ENCODE peak calls at places on chromosomes 4 and X, in five cellular contexts. M is sigmoid colon, E is PC-3, R is Peyer's patch, Z is ovary. J is an unnamed sample.

GRCh38 chr4:163816494-163816893 is 322.0 kb downstream of the TMA16 start:
- DNase-seq in M (no peak), E (no peak), R (no peak), Z (no peak), J (no peak)

GRCh38 chrX:39527045-39527444 is 570.7 kb downstream of the BCOR start:
- DNase-seq in M (no peak), E (no peak), R (no peak), Z (no peak), J (no peak)

GRCh38 chrX:40105016-40105790 is 7.4 kb upstream of the BCOR start:
- DNase-seq in M (no peak), E (no peak), R (peak; percentile 35), Z (peak; percentile 38), J (no peak)

GRCh38 chr4:42104521-42104920 is 47.9 kb downstream of the BEND4 start:
- DNase-seq in M (no peak), E (peak; percentile 27), R (no peak), Z (no peak), J (no peak)

GRCh38 chrX:25968920-25969319 is 169.2 kb upstream of the MAGEB18 start:
- DNase-seq in M (no peak), E (peak; percentile 4), R (no peak), Z (no peak), J (no peak)

GRCh38 chr4:158347596-158347995 is 137.3 kb downstream of the TMEM144 start:
- DNase-seq in M (no peak), E (no peak), R (no peak), Z (no peak), J (no peak)

GRCh38 chr4:149145803-149146202 is 669.8 kb downstream of the IQCM start:
- DNase-seq in M (no peak), E (peak; percentile 26), R (no peak), Z (no peak), J (no peak)

GRCh38 chr4:106344324-106344970 is 24.1 kb downstream of the GIMD1 start:
- DNase-seq in M (no peak), E (no peak), R (no peak), Z (no peak), J (no peak)

GRCh38 chr4:53197760-53198150 is 168.1 kb downstream of the SCFD2 start:
- DNase-seq in M (no peak), E (no peak), R (no peak), Z (no peak), J (no peak)

GRCh38 chr4:13386405-13387107 is 97.6 kb downstream of the RAB28 start:
- DNase-seq in M (no peak), E (no peak), R (no peak), Z (no peak), J (no peak)

GRCh38 chr4:10773656-10774055 is 89.1 kb upstream of the CLNK start:
- DNase-seq in M (no peak), E (no peak), R (no peak), Z (no peak), J (no peak)

GRCh38 chr4:138632856-138633255 is 382.7 kb upstream of the NOCT start:
- DNase-seq in M (no peak), E (peak; percentile 54), R (no peak), Z (no peak), J (no peak)

GRCh38 chr4:77852892-77853495 is 9.6 kb upstream of the MRPL1 start:
- DNase-seq in M (no peak), E (no peak), R (peak; percentile 67), Z (no peak), J (no peak)

GRCh38 chrX:103063918-103064434 is at the start of gene BEX1:
- DNase-seq in M (peak; percentile 72), E (no peak), R (no peak), Z (peak; percentile 48), J (peak; percentile 37)

GRCh38 chrX:121389976-121390709 is 342.7 kb downstream of the GLUD2 start:
- DNase-seq in M (no peak), E (peak; percentile 67), R (no peak), Z (no peak), J (no peak)

GRCh38 chr4:140089216-140089615 is 64.8 kb downstream of the MAML3 start:
- DNase-seq in M (no peak), E (no peak), R (no peak), Z (no peak), J (no peak)

GRCh38 chr4:43550981-43551627 is 658.6 kb downstream of the GRXCR1 start:
- DNase-seq in M (no peak), E (no peak), R (no peak), Z (no peak), J (no peak)

GRCh38 chrX:129688097-129688496 is 33.3 kb upstream of the APLN start:
- DNase-seq in M (no peak), E (no peak), R (no peak), Z (no peak), J (no peak)

GRCh38 chrX:103540145-103540544 is 20.9 kb upstream of the RAB40A start:
- DNase-seq in M (no peak), E (peak; percentile 51), R (no peak), Z (no peak), J (no peak)

GRCh38 chr4:186946682-186947294 is 223.1 kb upstream of the FAT1 start:
- DNase-seq in M (no peak), E (peak; percentile 81), R (no peak), Z (no peak), J (peak; percentile 42)

GRCh38 chrX:72621619-72622485 is 49.2 kb upstream of the HDAC8 start:
- DNase-seq in M (no peak), E (peak; percentile 88), R (no peak), Z (no peak), J (no peak)

GRCh38 chr4:131526686-131527085 is 1622.4 kb upstream of the PCDH10 start:
- DNase-seq in M (no peak), E (no peak), R (no peak), Z (no peak), J (no peak)

GRCh38 chr4:82215800-82216199 is 158.0 kb downstream of the HNRNPD start:
- DNase-seq in M (no peak), E (no peak), R (no peak), Z (no peak), J (no peak)

GRCh38 chr4:14218641-14219040 is 591.1 kb upstream of the BOD1L1 start:
- DNase-seq in M (no peak), E (no peak), R (no peak), Z (no peak), J (no peak)

GRCh38 chrX:123959281-123960063 is 2.0 kb upstream of the STAG2 start:
- DNase-seq in M (peak; percentile 81), E (peak; percentile 43), R (peak; percentile 20), Z (peak; percentile 69), J (peak; percentile 49)

GRCh38 chr4:108926058-108926457 is 163.2 kb upstream of the ETNPPL start:
- DNase-seq in M (no peak), E (no peak), R (no peak), Z (no peak), J (no peak)

GRCh38 chr4:8579526-8580320 is 469 bp upstream of the GPR78 start:
- DNase-seq in M (peak; percentile 18), E (no peak), R (no peak), Z (no peak), J (no peak)
- H3K27me3 ChIP-seq in M (peaks cover 38% of the 10 kb centered on the region), E (no peaks in the 10 kb centered on the region), R (peaks cover 8% of the 10 kb centered on the region), Z (no peaks in the 10 kb centered on the region), J (peaks cover 16% of the 10 kb centered on the region)

DNA sequence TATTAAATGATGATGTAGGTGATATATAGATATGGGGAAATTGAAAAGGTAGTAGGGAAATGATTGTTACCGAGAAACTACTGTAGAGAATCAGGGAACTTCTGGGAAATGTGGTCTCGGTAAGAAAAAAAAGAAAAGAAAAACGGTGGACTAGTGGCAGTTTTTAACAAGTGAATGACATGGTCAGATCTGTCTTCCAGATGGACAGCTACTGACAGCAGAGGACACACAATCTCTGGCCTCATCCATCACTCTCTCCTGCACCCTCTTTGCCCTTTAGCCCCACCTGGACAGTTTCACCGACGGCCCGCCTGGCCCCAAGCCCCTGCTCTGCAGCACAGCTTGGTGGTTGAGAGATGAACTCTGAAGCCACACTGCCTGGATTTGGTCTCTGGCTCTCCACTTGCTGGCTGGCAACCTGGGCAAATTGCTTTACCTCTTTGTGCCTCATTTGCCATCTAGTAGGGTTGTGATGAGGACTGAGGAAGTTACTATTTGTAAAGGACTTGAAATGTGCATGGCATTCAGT is 23.4 kb downstream of the RBM47 start:
- DNase-seq in M (no peak), E (no peak), R (no peak), Z (no peak), J (no peak)
- H3K4me1 ChIP-seq in M (no peaks in the 10 kb centered on the region), E (peaks cover 13% of the 10 kb centered on the region), R (no peaks in the 10 kb centered on the region), Z (no peaks in the 10 kb centered on the region), J (no peaks in the 10 kb centered on the region)

DNA sequence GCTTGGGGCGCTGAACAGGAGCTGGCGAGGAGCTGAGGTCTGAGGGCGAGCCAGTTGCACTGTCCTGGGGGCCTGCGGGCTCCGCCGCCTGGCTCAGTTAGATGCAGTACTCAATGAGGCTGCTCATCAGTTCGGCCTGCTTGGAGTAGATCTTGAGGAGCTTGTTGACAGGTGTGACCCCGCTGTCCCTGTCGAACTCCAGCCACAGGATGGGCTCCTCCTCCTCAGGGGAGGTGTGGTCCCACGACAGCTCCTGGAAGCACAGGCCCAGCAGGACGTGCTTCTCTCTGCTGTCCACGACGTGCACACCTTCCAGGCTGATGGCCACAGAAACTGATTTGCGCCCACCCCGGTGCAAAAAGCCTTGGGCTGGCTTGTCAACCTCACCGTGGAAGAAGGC is 16.5 kb upstream of the LAS1L start:
- DNase-seq in M (no peak), E (no peak), R (no peak), Z (no peak), J (no peak)
- H3K27me3 ChIP-seq in M (no peaks in the 10 kb centered on the region), E (no peaks in the 10 kb centered on the region), R (no peaks in the 10 kb centered on the region), Z (no peaks in the 10 kb centered on the region), J (no peaks in the 10 kb centered on the region)

GRCh38 chr4:24867766-24868296 is 45.0 kb downstream of the CCDC149 start:
- DNase-seq in M (no peak), E (no peak), R (no peak), Z (no peak), J (no peak)
- H3K4me1 ChIP-seq in M (peaks cover 7% of the 10 kb centered on the region), E (no peaks in the 10 kb centered on the region), R (no peaks in the 10 kb centered on the region), Z (no peaks in the 10 kb centered on the region), J (no peaks in the 10 kb centered on the region)

J was measured in stomach.